ENCODE peak calls at places on chromosomes 12 and 14, in eight cellular contexts. E is Daoy; G is mucosa of descending colon; F is NCI-H446; K is CD4-positive, alpha-beta memory T cell; O is adrenal gland; Z is germinal center; S is H7. N is an unnamed sample.
A peak's percentile ranks its signal among the peaks of the same experiment; 100 is the strongest.

GRCh38 chr12:62787023-62787422 is 147.9 kb downstream of the PPM1H start:
- DNase-seq in O (no peak), E (peak; percentile 77), Z (no peak), K (no peak), G (no peak), S (peak; percentile 41), F (no peak), N (no peak)

GRCh38 chr12:46908236-46908935 is 82.6 kb upstream of the SLC38A4 start:
- DNase-seq in O (no peak), F (no peak), Z (no peak), G (no peak), K (no peak), S (no peak), E (peak; percentile 81), N (no peak)

GRCh38 chr12:112645586-112645985 is 146.0 kb upstream of the RPH3A start:
- DNase-seq in F (no peak), K (no peak), G (no peak), S (no peak), O (no peak), Z (no peak), E (no peak), N (no peak)

GRCh38 chr12:9813821-9814798 is 13.2 kb upstream of the KLRF1 start:
- DNase-seq in Z (peak; percentile 90), S (peak; percentile 89), G (peak; percentile 86), E (peak; percentile 52), O (peak; percentile 69), F (peak; percentile 13), K (peak; percentile 90), N (no peak)

GRCh38 chr12:58249610-58250009 is 308.2 kb downstream of the ATP23 start:
- DNase-seq in K (no peak), S (no peak), G (no peak), F (no peak), Z (no peak), O (no peak), E (peak; percentile 20), N (no peak)

GRCh38 chr12:78725033-78725432 is 139.5 kb upstream of the SYT1 start:
- DNase-seq in S (no peak), F (no peak), E (no peak), K (no peak), O (no peak), Z (no peak), G (no peak), N (no peak)

GRCh38 chr12:5798242-5799015 is 146.6 kb downstream of the ANO2 start:
- DNase-seq in F (no peak), S (no peak), G (no peak), E (no peak), O (no peak), K (no peak), Z (no peak), N (no peak)

GRCh38 chr14:64401923-64402322 is 13.8 kb downstream of the MTHFD1 start:
- DNase-seq in Z (no peak), G (no peak), F (no peak), S (no peak), K (no peak), O (no peak), E (no peak), N (no peak)

GRCh38 chr14:32654106-32654505 is 284.6 kb upstream of the NPAS3 start:
- DNase-seq in O (no peak), G (no peak), K (no peak), S (no peak), E (no peak), F (no peak), Z (no peak), N (no peak)

GRCh38 chr14:89221109-89221508 is 195.9 kb downstream of the FOXN3 start:
- DNase-seq in G (no peak), E (peak; percentile 64), K (peak; percentile 57), S (no peak), Z (no peak), O (no peak), F (no peak), N (no peak)

GRCh38 chr14:87940382-87940781 is 52.6 kb downstream of the GALC start:
- DNase-seq in Z (no peak), F (no peak), K (no peak), O (no peak), G (no peak), S (no peak), E (no peak), N (no peak)

GRCh38 chr12:83161451-83161850 is 474.7 kb downstream of the TMTC2 start:
- DNase-seq in F (no peak), E (no peak), K (no peak), O (no peak), Z (no peak), G (no peak), S (no peak), N (no peak)

GRCh38 chr12:90060031-90060430 is 351.4 kb upstream of the ATP2B1 start:
- DNase-seq in F (no peak), E (no peak), K (no peak), G (no peak), S (no peak), O (no peak), Z (no peak), N (no peak)

GRCh38 chr12:57516617-57517153 is 3.6 kb downstream of the DDIT3 start:
- DNase-seq in Z (no peak), E (no peak), S (no peak), F (no peak), G (no peak), K (no peak), O (no peak), N (no peak)

GRCh38 chr14:61218157-61218556 is 63.0 kb downstream of the TMEM30B start:
- DNase-seq in S (no peak), O (no peak), K (no peak), F (no peak), G (no peak), E (no peak), Z (no peak), N (no peak)

GRCh38 chr12:6963741-6964446 is 6.6 kb downstream of the PHB2 start:
- DNase-seq in Z (no peak), O (peak; percentile 4), E (no peak), G (peak; percentile 73), S (peak; percentile 44), K (no peak), F (no peak), N (no peak)

GRCh38 chr12:101351682-101352081 is 55.9 kb downstream of the ARL1 start:
- DNase-seq in K (no peak), F (no peak), S (no peak), G (no peak), O (no peak), Z (no peak), E (no peak), N (no peak)

GRCh38 chr14:68342216-68342615 is 450.7 kb downstream of the ZFP36L1 start:
- DNase-seq in E (no peak), G (no peak), O (no peak), K (no peak), Z (no peak), F (no peak), S (no peak), N (no peak)

GRCh38 chr14:74638970-74639369 is 26.9 kb upstream of the LTBP2 start:
- DNase-seq in E (no peak), G (no peak), K (no peak), S (no peak), O (no peak), F (no peak), Z (no peak), N (no peak)

GRCh38 chr12:73892181-73892580 is 645.5 kb upstream of the ATXN7L3B start:
- DNase-seq in E (peak; percentile 4), S (no peak), Z (no peak), F (no peak), O (no peak), G (no peak), K (no peak), N (no peak)

GRCh38 chr12:12217018-12217359 is 49.9 kb downstream of the LRP6 start:
- DNase-seq in S (no peak), K (no peak), E (no peak), G (no peak), O (no peak), F (no peak), Z (no peak), N (no peak)

GRCh38 chr12:95838125-95838524 is 20.6 kb upstream of the SNRPF start:
- DNase-seq in G (peak; percentile 44), S (no peak), O (no peak), Z (no peak), E (peak; percentile 40), K (no peak), F (peak; percentile 21), N (no peak)

GRCh38 chr12:121501946-121502345 is 78.9 kb downstream of the KDM2B start:
- DNase-seq in F (no peak), E (no peak), S (no peak), O (no peak), G (no peak), Z (no peak), K (no peak), N (no peak)

GRCh38 chr12:77152623-77153193 is 87.3 kb upstream of the E2F7 start:
- DNase-seq in Z (no peak), G (no peak), S (peak; percentile 2), K (no peak), O (no peak), F (peak; percentile 65), E (peak; percentile 25), N (no peak)

GRCh38 chr12:54460317-54460935 is 13.0 kb downstream of the GTSF1 start:
- DNase-seq in Z (no peak), F (no peak), E (no peak), G (no peak), S (no peak), O (no peak), K (no peak), N (no peak)

GRCh38 chr12:24537241-24537860 is 411.6 kb downstream of the BCAT1 start:
- DNase-seq in F (no peak), O (no peak), S (no peak), K (no peak), Z (no peak), E (no peak), G (no peak), N (no peak)

GRCh38 chr12:124525927-124526692 is 41.3 kb downstream of the NCOR2 start:
- DNase-seq in O (no peak), G (no peak), E (no peak), Z (no peak), F (no peak), K (no peak), S (no peak), N (no peak)

GRCh38 chr14:70754989-70755388 is 54.3 kb downstream of the MAP3K9 start:
- DNase-seq in S (no peak), K (no peak), G (no peak), Z (no peak), E (peak; percentile 92), F (peak; percentile 56), O (no peak), N (no peak)

GRCh38 chr14:55446127-55446736 is 5.8 kb upstream of the TBPL2 start:
- DNase-seq in E (peak; percentile 87), O (peak; percentile 85), K (peak; percentile 56), F (peak; percentile 89), G (no peak), Z (peak; percentile 48), S (peak; percentile 65), N (peak; percentile 24)

GRCh38 chr12:72264548-72265175 is 7.5 kb upstream of the TRHDE start:
- DNase-seq in F (peak; percentile 18), E (peak; percentile 28), S (no peak), Z (no peak), G (no peak), K (no peak), O (no peak), N (no peak)

GRCh38 chr12:41794341-41794740 is 350.3 kb downstream of the GXYLT1 start:
- DNase-seq in K (no peak), E (no peak), S (no peak), G (no peak), Z (no peak), O (no peak), F (no peak), N (no peak)